ENCODE peak calls at places on chromosomes 6 and 20, in nine cellular contexts. O, E, P, S, Z, L, Y, H and U are unnamed samples.

GRCh38 chr6:41625442-41625841 is 12.8 kb upstream of the MDFI start:
- DNase-seq in H (no peak), E (peak), O (no peak), Z (no peak), S (no peak), L (no peak), P (peak), Y (no peak), U (peak)

GRCh38 chr6:117976030-117976651 is 69.1 kb downstream of the SLC35F1 start:
- DNase-seq in H (no peak), Z (peak), O (no peak), P (no peak), E (peak), Y (no peak), S (no peak), L (no peak), U (no peak)

GRCh38 chr6:107115695-107116327 is 496 bp upstream of the BEND3 start:
- DNase-seq in O (peak), L (peak), Y (peak), S (peak), H (peak), Z (peak), P (peak), E (peak), U (no peak)

GRCh38 chr20:23143098-23143497 is 57.0 kb upstream of the CD93 start:
- DNase-seq in E (peak), H (no peak), S (no peak), P (no peak), L (no peak), Y (no peak), O (peak), Z (peak), U (no peak)

GRCh38 chr20:13424174-13424833 is 203.2 kb downstream of the ISM1 start:
- DNase-seq in P (no peak), H (no peak), Z (no peak), E (no peak), O (no peak), S (no peak), L (no peak), Y (no peak), U (no peak)

GRCh38 chr6:77466055-77467028 is 3.1 kb upstream of the HTR1B start:
- DNase-seq in Z (peak), O (peak), L (peak), Y (no peak), S (peak), H (no peak), E (peak), P (peak), U (peak)

GRCh38 chr6:34276881-34277762 is 28.3 kb upstream of the SMIM29 start:
- DNase-seq in S (no peak), Z (no peak), P (no peak), O (no peak), E (no peak), H (no peak), L (no peak), Y (no peak), U (peak)

GRCh38 chr20:9185511-9185910 is 116.6 kb downstream of the PLCB4 start:
- DNase-seq in O (no peak), Z (no peak), S (no peak), H (no peak), P (no peak), L (no peak), E (no peak), Y (no peak), U (no peak)

GRCh38 chr6:151320140-151320539 is 71.2 kb downstream of the ZBTB2 start:
- DNase-seq in E (no peak), S (no peak), Z (no peak), L (no peak), O (no peak), H (no peak), Y (no peak), P (no peak), U (no peak)

GRCh38 chr6:56866917-56867522 is 87.9 kb upstream of the BEND6 start:
- DNase-seq in S (no peak), H (no peak), L (no peak), O (no peak), P (no peak), Y (no peak), E (peak), Z (no peak), U (no peak)

GRCh38 chr20:63191400-63191799 is 24.5 kb downstream of the YTHDF1 start:
- DNase-seq in L (no peak), P (no peak), O (no peak), H (no peak), Y (no peak), S (no peak), Z (no peak), E (no peak), U (no peak)